ENCODE peak calls at places on chromosomes 16 and 17, in seven cellular contexts. D, C, E, Q, V, K and B are unnamed samples.

GRCh38 chr17:50832267-50833227 is 2.8 kb upstream of the WFIKKN2 start:
- DNase-seq in D (peak; percentile 22), C (no peak), E (no peak), Q (no peak), V (no peak), K (no peak), B (no peak)

GRCh38 chr17:41687828-41688640 is 651 bp upstream of the EIF1 start:
- DNase-seq in D (peak; percentile 53), C (peak; percentile 73), E (no peak), Q (peak; percentile 75), V (peak; percentile 51), K (peak; percentile 66), B (peak; percentile 37)

GRCh38 chr16:16096161-16096857 is 127.0 kb downstream of the ABCC6 start:
- DNase-seq in D (peak; percentile 66), C (peak; percentile 51), E (peak; percentile 18), Q (no peak), V (no peak), K (peak; percentile 34), B (peak; percentile 74)

GRCh38 chr17:5282639-5283217 is 644 bp downstream of the RABEP1 start:
- DNase-seq in D (peak; percentile 27), C (peak; percentile 54), E (no peak), Q (peak; percentile 47), V (no peak), K (peak; percentile 36), B (peak; percentile 19)

GRCh38 chr17:266701-267656 is 85.5 kb upstream of the DOC2B start:
- DNase-seq in D (no peak), C (peak; percentile 35), E (peak; percentile 40), Q (no peak), V (no peak), K (no peak), B (peak; percentile 43)

GRCh38 chr16:57422026-57422944 is 17.7 kb downstream of the CCL17 start:
- DNase-seq in D (peak; percentile 31), C (peak; percentile 65), E (peak; percentile 58), Q (peak; percentile 72), V (peak; percentile 64), K (no peak), B (peak; percentile 82)

GRCh38 chr16:11345040-11345862 is at the start of gene RMI2:
- DNase-seq in D (peak; percentile 96), C (peak; percentile 99), E (peak; percentile 99), Q (peak; percentile 96), V (peak; percentile 98), K (peak; percentile 97), B (peak; percentile 98)

GRCh38 chr16:69501956-69502457 is 63.8 kb upstream of the NFAT5 start:
- DNase-seq in D (no peak), C (no peak), E (no peak), Q (no peak), V (no peak), K (no peak), B (no peak)

GRCh38 chr17:83057793-83058477 is 21.5 kb upstream of the METRNL start:
- DNase-seq in D (peak; percentile 8), C (no peak), E (peak; percentile 1), Q (no peak), V (no peak), K (no peak), B (no peak)

GRCh38 chr17:73691321-73691766 is 47.1 kb upstream of the SDK2 start:
- DNase-seq in D (no peak), C (no peak), E (no peak), Q (no peak), V (no peak), K (no peak), B (no peak)

DNA sequence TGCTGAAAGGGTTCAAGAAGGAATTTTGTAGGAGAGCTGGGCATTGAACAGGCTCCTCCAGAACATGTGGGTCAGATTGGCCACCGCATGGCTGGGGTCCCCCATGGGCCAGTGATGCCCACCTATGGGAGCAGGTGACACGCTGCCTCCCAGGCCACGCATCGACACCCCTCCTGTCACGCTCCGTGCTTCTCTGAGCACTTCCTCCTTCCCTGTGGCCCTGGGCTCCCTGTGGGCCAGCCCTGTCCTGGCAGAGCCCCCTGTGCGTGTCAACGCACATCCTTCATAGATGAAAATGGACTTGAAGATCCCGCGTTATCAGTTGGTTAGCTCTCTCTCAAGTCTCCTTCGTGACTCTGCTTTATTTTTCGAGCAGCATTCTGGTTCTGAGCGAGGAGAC is 160.3 kb downstream of the RPTOR start:
- DNase-seq in D (no peak), C (no peak), E (no peak), Q (no peak), V (no peak), K (no peak), B (no peak)
- H3K27ac ChIP-seq in D (no peak overlapping the region), C (no peak overlapping the region), E (no peak overlapping the region), Q (peak overlapping the region; percentile 38), V (no peak overlapping the region), K (no peak overlapping the region), B (no peak overlapping the region)

DNA sequence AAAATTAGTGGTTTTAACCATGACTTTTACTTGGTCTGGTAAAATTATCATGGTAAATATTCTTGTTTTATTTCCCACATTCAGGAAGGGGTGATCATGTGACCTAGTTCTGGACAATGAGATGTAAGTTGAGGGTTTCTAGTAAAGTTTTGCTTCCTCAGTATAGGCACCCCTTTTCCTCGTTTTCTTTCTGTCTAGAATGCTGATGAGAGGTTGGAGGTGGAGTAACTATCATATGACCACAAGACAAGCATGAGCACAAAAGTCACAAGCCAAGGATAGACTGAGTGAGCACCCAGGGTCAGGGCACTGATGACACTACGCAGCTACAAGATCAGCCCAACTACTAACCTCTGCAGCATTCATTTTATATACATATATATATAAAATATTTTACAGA is 53.9 kb downstream of the MYO1D start:
- DNase-seq in D (no peak), C (peak; percentile 40), E (no peak), Q (no peak), V (no peak), K (no peak), B (peak; percentile 18)
- H3K27ac ChIP-seq in D (no peak overlapping the region), C (peak overlapping the region; percentile 33), E (no peak overlapping the region), Q (peak overlapping the region; percentile 70), V (no peak overlapping the region), K (no peak overlapping the region), B (no peak overlapping the region)

DNA sequence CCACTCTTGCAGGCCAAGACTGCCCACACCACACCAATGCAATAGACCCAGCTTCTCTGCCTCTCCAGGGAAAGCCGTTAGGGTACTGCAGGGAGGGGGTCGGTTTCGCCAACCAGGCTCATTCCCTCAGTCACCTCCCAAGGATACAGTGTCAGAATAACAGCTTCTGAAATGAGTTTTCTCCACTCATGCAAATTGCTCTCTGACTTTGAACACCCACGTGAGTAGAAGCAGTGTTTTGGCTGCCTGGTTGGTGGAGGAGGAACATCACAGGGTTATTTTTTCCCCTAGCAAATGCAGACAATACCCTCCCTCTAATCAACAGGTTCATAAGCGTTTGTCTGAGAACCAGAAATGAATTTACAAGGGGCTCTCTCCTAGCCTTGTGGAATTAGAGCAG is 229.6 kb downstream of the MSI2 start:
- DNase-seq in D (no peak), C (no peak), E (no peak), Q (no peak), V (no peak), K (no peak), B (no peak)
- H3K27ac ChIP-seq in D (no peak overlapping the region), C (no peak overlapping the region), E (peak overlapping the region; percentile 83), Q (no peak overlapping the region), V (no peak overlapping the region), K (no peak overlapping the region), B (no peak overlapping the region)

GRCh38 chr17:9175700-9176467 is 154.6 kb downstream of the NTN1 start:
- DNase-seq in D (no peak), C (no peak), E (no peak), Q (no peak), V (no peak), K (no peak), B (no peak)

GRCh38 chr17:9179602-9180001 is 158.3 kb downstream of the NTN1 start:
- DNase-seq in D (no peak), C (no peak), E (no peak), Q (no peak), V (no peak), K (no peak), B (no peak)

GRCh38 chr17:9177212-9177611 is 155.9 kb downstream of the NTN1 start:
- DNase-seq in D (peak; percentile 15), C (no peak), E (no peak), Q (no peak), V (no peak), K (no peak), B (peak; percentile 4)

GRCh38 chr17:9181640-9182039 is 160.3 kb downstream of the NTN1 start:
- DNase-seq in D (no peak), C (no peak), E (no peak), Q (no peak), V (no peak), K (no peak), B (no peak)

DNA sequence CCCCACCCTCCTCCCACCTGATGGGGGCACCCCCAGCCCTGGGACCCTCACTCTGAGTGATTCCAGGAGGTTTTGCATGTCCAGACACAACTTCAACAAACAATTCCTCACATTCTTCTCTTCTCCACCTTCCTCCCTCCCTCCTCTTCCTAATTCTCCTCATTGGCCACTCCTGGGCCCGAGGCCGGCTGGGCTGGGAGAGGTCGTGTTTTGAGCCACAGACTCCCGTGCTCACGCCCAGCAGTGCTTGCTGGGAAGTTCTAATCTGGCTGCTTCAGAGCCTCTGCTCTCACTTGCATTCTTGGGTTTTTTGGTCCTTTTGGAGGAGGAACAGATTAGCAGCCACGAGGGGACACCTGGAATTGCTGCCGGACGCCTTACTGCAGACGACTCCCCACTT is 157.0 kb downstream of the NTN1 start:
- DNase-seq in D (peak; percentile 24), C (no peak), E (no peak), Q (no peak), V (no peak), K (no peak), B (no peak)
- H3K27ac ChIP-seq in D (no peak overlapping the region), C (no peak overlapping the region), E (no peak overlapping the region), Q (no peak overlapping the region), V (no peak overlapping the region), K (no peak overlapping the region), B (no peak overlapping the region)

DNA sequence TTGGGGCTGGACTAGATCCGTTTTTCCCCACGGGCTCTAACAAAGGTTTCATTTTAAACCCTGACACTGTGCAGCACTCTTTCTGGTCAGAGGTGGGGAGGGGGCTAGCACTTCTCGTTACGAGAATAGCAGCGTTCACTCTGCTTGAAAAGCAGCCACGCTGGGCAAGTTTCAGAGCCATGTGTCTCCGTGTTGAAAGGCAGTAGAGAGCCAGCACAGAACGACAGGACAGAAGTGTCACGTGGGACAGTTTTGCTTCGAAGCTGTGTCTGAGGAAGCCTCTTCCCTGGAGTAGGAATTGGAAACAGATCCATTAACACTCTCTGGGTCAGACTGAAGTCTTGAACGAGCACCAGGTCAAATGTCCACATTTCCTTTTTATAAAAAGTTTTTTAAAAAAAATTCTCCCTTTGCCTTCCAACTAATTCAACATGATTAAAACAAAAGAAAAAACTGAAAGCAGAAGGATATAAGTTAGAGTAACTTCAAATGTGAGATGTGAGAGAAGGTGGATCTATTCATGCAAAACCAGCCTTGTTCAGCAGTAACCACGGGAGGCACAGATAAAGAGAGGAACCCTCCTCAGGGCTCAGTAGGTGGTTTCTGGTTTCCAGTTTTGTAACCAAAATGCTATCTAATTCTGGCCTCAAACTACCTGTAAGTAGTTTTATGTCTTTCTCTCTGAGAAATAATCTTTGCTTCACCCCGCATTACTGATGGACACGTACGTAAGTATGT is 65.0 kb downstream of the SMG6 start:
- DNase-seq in D (no peak), C (peak; percentile 51), E (no peak), Q (no peak), V (no peak), K (no peak), B (peak; percentile 90)
- H3K27ac ChIP-seq in D (no peak overlapping the region), C (peak overlapping the region; percentile 92), E (peak overlapping the region; percentile 53), Q (no peak overlapping the region), V (no peak overlapping the region), K (peak overlapping the region; percentile 24), B (peak overlapping the region; percentile 92)